ENCODE peak calls at places on chromosomes 4 and X, in nine cellular contexts. C, D, G, P, H, Y, W, V and T are unnamed samples.

GRCh38 chr4:4575284-4576211 is 33.7 kb upstream of the STX18 start:
- DNase-seq in V (peak; percentile 88), H (no peak), Y (peak; percentile 78), G (no peak), D (peak; percentile 65), C (peak; percentile 44), W (no peak), P (no peak), T (peak; percentile 65)

GRCh38 chr4:14284578-14284977 is 657.1 kb upstream of the BOD1L1 start:
- DNase-seq in H (no peak), P (no peak), C (no peak), G (no peak), W (no peak), Y (no peak), D (no peak), V (no peak), T (no peak)

GRCh38 chr4:6538586-6538985 is 36.4 kb upstream of the MAN2B2 start:
- DNase-seq in W (no peak), H (no peak), P (no peak), Y (no peak), V (no peak), D (no peak), G (peak; percentile 58), C (no peak), T (no peak)

GRCh38 chrX:12997898-12998687 is 23.2 kb downstream of the TMSB4X start:
- DNase-seq in V (no peak), G (no peak), D (no peak), Y (no peak), P (no peak), W (no peak), H (no peak), C (no peak), T (no peak)

GRCh38 chr4:188941524-188942109 is 802.4 kb downstream of the TRIML1 start:
- DNase-seq in H (peak; percentile 93), D (peak; percentile 58), Y (no peak), G (no peak), V (no peak), C (peak; percentile 98), W (peak; percentile 91), P (no peak), T (peak; percentile 73)

GRCh38 chr4:168580228-168580627 is 83.4 kb downstream of the PALLD start:
- DNase-seq in Y (no peak), H (no peak), G (no peak), V (no peak), P (no peak), D (no peak), W (no peak), C (no peak), T (no peak)

GRCh38 chrX:40249582-40249981 is 151.8 kb upstream of the BCOR start:
- DNase-seq in H (no peak), D (no peak), W (no peak), Y (no peak), P (no peak), C (no peak), V (no peak), G (no peak), T (no peak)

GRCh38 chrX:7133036-7133412 is 14.5 kb upstream of the STS start:
- DNase-seq in C (no peak), W (no peak), G (no peak), P (no peak), V (peak; percentile 73), Y (no peak), H (no peak), D (no peak), T (no peak)

GRCh38 chr4:85587952-85588351 is 113.0 kb downstream of the ARHGAP24 start:
- DNase-seq in H (no peak), Y (no peak), G (no peak), V (no peak), C (no peak), W (no peak), D (no peak), P (no peak), T (no peak)

DNA sequence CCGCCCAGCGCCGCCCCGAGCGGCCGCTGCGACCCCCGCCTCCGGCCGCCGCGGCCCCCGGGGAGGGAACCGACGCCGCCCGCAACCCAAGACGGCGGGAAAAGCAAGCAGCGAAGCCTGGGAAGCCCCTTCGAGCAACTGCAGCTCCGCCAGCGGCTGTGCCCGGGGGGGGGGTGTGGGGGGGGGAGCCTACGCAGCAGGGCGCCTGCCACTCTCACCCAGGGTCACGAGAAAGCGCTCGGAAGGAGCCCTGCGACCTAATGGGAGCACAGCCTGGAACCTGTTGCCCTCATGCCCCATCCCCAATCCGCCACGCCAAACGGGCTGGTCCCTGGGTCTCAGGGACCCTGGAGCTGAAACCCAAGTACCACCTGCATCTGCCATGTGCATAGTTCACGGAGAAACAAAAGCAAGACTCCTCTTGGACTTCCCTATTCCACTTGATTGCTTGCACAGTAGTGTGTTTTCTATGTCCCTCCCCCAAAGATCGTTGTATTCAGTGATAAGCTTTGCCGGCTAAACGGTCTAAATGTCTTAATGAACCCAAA is 318 bp upstream of the GAB3 start:
- DNase-seq in W (no peak), P (no peak), H (no peak), V (peak; percentile 64), G (no peak), C (no peak), Y (no peak), D (no peak), T (no peak)
- H3K4me3 ChIP-seq in W (peak overlapping the region; percentile 3), P (peak overlapping the region; percentile 78), H (peak overlapping the region; percentile 36), V (peak overlapping the region; percentile 90), G (no peak overlapping the region), C (no peak overlapping the region), Y (no peak overlapping the region), D (peak overlapping the region; percentile 67), T (peak overlapping the region; percentile 38)

GRCh38 chr4:38955957-38956356 is 76.3 kb downstream of the TMEM156 start:
- DNase-seq in P (no peak), Y (no peak), G (no peak), D (no peak), W (no peak), H (no peak), C (no peak), V (no peak), T (no peak)
- H3K4me3 ChIP-seq in P (no peak overlapping the region), Y (no peak overlapping the region), G (no peak overlapping the region), D (no peak overlapping the region), W (no peak overlapping the region), H (no peak overlapping the region), C (no peak overlapping the region), V (no peak overlapping the region), T (no peak overlapping the region)

GRCh38 chr4:65653740-65654361 is 16.4 kb downstream of the EPHA5 start:
- DNase-seq in H (no peak), V (no peak), C (no peak), Y (no peak), D (no peak), P (no peak), W (no peak), G (no peak), T (no peak)
- H3K4me3 ChIP-seq in H (no peak overlapping the region), V (no peak overlapping the region), C (no peak overlapping the region), Y (no peak overlapping the region), D (no peak overlapping the region), P (no peak overlapping the region), W (no peak overlapping the region), G (no peak overlapping the region), T (no peak overlapping the region)

DNA sequence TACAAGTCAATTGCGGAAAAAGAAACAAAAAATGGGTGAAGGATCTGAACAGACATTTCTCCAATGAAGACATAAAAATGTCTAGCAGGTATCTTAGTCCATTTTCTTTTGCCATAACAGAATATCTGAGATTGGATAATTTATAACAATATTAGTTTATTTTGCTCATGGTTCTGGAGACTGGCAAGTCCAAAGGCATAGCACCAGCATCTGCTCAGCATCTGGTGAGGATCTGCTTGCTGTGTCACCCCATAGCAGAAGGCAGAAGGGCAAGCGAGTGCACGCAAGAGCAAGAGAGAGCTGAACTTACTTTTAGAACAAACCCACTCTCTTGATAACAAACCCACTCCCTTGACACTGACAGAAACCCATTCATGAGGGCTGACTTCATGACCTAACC is 29.7 kb downstream of the GAB3 start:
- DNase-seq in W (no peak), V (no peak), P (no peak), G (no peak), D (no peak), Y (no peak), H (no peak), C (no peak), T (no peak)
- H3K4me3 ChIP-seq in W (no peak overlapping the region), V (no peak overlapping the region), P (no peak overlapping the region), G (no peak overlapping the region), D (no peak overlapping the region), Y (no peak overlapping the region), H (no peak overlapping the region), C (no peak overlapping the region), T (no peak overlapping the region)

GRCh38 chrX:120308558-120308957 is 2.7 kb downstream of the TMEM255A start:
- DNase-seq in P (no peak), C (no peak), V (no peak), G (no peak), D (no peak), Y (no peak), H (no peak), W (no peak), T (no peak)

GRCh38 chrX:120309873-120310730 is 1.2 kb downstream of the TMEM255A start:
- DNase-seq in C (no peak), G (no peak), D (peak; percentile 22), V (peak; percentile 58), W (no peak), H (no peak), Y (peak; percentile 22), P (no peak), T (peak; percentile 27)

GRCh38 chrX:120311632-120312000 is 355 bp upstream of the TMEM255A start:
- DNase-seq in W (no peak), P (no peak), H (no peak), V (no peak), Y (no peak), C (no peak), D (no peak), G (no peak), T (no peak)

GRCh38 chrX:120310861-120311631 is at the start of gene TMEM255A:
- DNase-seq in C (peak; percentile 6), P (no peak), G (no peak), W (no peak), D (no peak), Y (peak; percentile 47), H (no peak), V (no peak), T (peak; percentile 26)

GRCh38 chrX:120308959-120309872 is 2.0 kb downstream of the TMEM255A start:
- DNase-seq in G (no peak), V (peak; percentile 77), D (peak; percentile 36), Y (peak; percentile 54), H (no peak), C (peak; percentile 53), W (peak; percentile 54), P (no peak), T (peak; percentile 77)
- H3K4me3 ChIP-seq in G (peak overlapping the region; percentile 44), V (peak overlapping the region; percentile 50), D (peak overlapping the region; percentile 32), Y (no peak overlapping the region), H (no peak overlapping the region), C (peak overlapping the region; percentile 49), W (peak overlapping the region; percentile 51), P (peak overlapping the region; percentile 67), T (peak overlapping the region; percentile 37)

GRCh38 chrX:44253573-44253942 is 89.9 kb downstream of the EFHC2 start:
- DNase-seq in G (no peak), H (no peak), P (no peak), V (no peak), D (no peak), W (no peak), Y (no peak), C (no peak), T (no peak)
- H3K4me3 ChIP-seq in G (no peak overlapping the region), H (no peak overlapping the region), P (peak overlapping the region; percentile 52), V (peak overlapping the region; percentile 40), D (no peak overlapping the region), W (no peak overlapping the region), Y (no peak overlapping the region), C (no peak overlapping the region), T (peak overlapping the region; percentile 10)